ENCODE peak calls at places on chromosomes 2 and 18, in six cellular contexts. Y, C, F, D, J and E are unnamed samples.

GRCh38 chr2:221571391-221572179 is 519 bp downstream of the EPHA4 start:
- DNase-seq in Y (peak), C (peak), F (peak), D (peak), J (peak), E (no peak)

GRCh38 chr2:159072795-159073194 is 104.4 kb downstream of the TANC1 start:
- DNase-seq in F (no peak), D (peak), Y (peak), J (peak), C (peak), E (no peak)

GRCh38 chr2:42421601-42422252 is 60.7 kb upstream of the COX7A2L start:
- DNase-seq in F (no peak), C (peak), Y (peak), D (peak), J (peak), E (peak)

GRCh38 chr2:4134881-4135565 is 431.6 kb downstream of the DCDC2C start:
- DNase-seq in C (no peak), J (no peak), Y (no peak), F (no peak), D (no peak), E (no peak)

GRCh38 chr2:136025057-136025973 is 39.9 kb upstream of the DARS1 start:
- DNase-seq in D (peak), C (peak), Y (peak), J (peak), F (peak), E (no peak)

GRCh38 chr2:133972786-133973185 is 281.1 kb upstream of the MGAT5 start:
- DNase-seq in F (no peak), J (peak), Y (peak), C (peak), D (no peak), E (no peak)

GRCh38 chr2:16626497-16626896 is 39.1 kb downstream of the CYRIA start:
- DNase-seq in Y (no peak), C (peak), J (peak), F (no peak), D (peak), E (peak)

GRCh38 chr18:4544131-4544530 is 89.0 kb upstream of the DLGAP1 start:
- DNase-seq in J (no peak), F (no peak), Y (no peak), C (no peak), D (no peak), E (peak)

GRCh38 chr2:20513946-20514345 is 67.1 kb downstream of the RHOB start:
- DNase-seq in F (no peak), J (no peak), C (no peak), D (no peak), Y (no peak), E (no peak)

GRCh38 chr2:69059731-69060290 is 46.8 kb downstream of the ANTXR1 start:
- DNase-seq in Y (peak), F (no peak), J (no peak), D (no peak), C (peak), E (no peak)

GRCh38 chr18:64993695-64994094 is 757.1 kb upstream of the CDH7 start:
- DNase-seq in Y (no peak), F (no peak), J (no peak), D (no peak), C (no peak), E (no peak)

GRCh38 chr18:55510809-55511208 is 77.2 kb downstream of the TCF4 start:
- DNase-seq in C (peak), D (peak), F (peak), J (peak), Y (peak), E (no peak)

GRCh38 chr2:20536619-20537422 is 89.9 kb downstream of the RHOB start:
- DNase-seq in C (no peak), J (no peak), D (no peak), Y (no peak), F (no peak), E (no peak)

GRCh38 chr2:20225294-20226151 is 593 bp upstream of the SDC1 start:
- DNase-seq in Y (peak), J (peak), D (peak), F (peak), C (peak), E (peak)

GRCh38 chr18:77650799-77651385 is 401.2 kb downstream of the GALR1 start:
- DNase-seq in Y (peak), D (peak), F (peak), J (peak), C (peak), E (peak)

GRCh38 chr18:2325933-2326332 is 245.4 kb downstream of the METTL4 start:
- DNase-seq in D (no peak), C (no peak), J (no peak), F (no peak), Y (no peak), E (no peak)

GRCh38 chr18:39685303-39685902 is 2119.8 kb upstream of the CELF4 start:
- DNase-seq in J (no peak), D (no peak), Y (no peak), C (no peak), F (no peak), E (no peak)

GRCh38 chr2:231988179-231988866 is 26.8 kb downstream of the DIS3L2 start:
- DNase-seq in J (no peak), C (peak), D (no peak), F (no peak), Y (peak), E (no peak)

GRCh38 chr2:224083631-224084030 is 44.5 kb upstream of the SERPINE2 start:
- DNase-seq in C (no peak), J (no peak), Y (no peak), D (peak), F (no peak), E (no peak)

GRCh38 chr18:42514522-42514921 is 559.5 kb downstream of the PIK3C3 start:
- DNase-seq in C (peak), Y (no peak), D (peak), F (no peak), J (no peak), E (no peak)

GRCh38 chr18:1057367-1057766 is 152.7 kb downstream of the ADCYAP1 start:
- DNase-seq in C (no peak), J (no peak), Y (no peak), D (no peak), F (no peak), E (no peak)

GRCh38 chr18:34592961-34593382 is 117.1 kb upstream of the DTNA start:
- DNase-seq in Y (peak), J (peak), D (peak), F (peak), C (peak), E (no peak)

GRCh38 chr2:97714084-97714949 is 941 bp downstream of the ZAP70 start:
- DNase-seq in D (no peak), Y (no peak), J (no peak), F (no peak), C (no peak), E (no peak)
- H3K4me3 ChIP-seq in D (no peak), Y (no peak), J (no peak), F (no peak), C (no peak), E (no peak)

GRCh38 chr2:12167525-12168317 is 421.3 kb downstream of the LPIN1 start:
- DNase-seq in C (no peak), D (no peak), F (no peak), Y (no peak), J (no peak), E (peak)

GRCh38 chr2:12170151-12170550 is 423.7 kb downstream of the LPIN1 start:
- DNase-seq in F (no peak), Y (no peak), J (no peak), C (no peak), D (peak), E (no peak)

GRCh38 chr2:12169060-12169406 is 422.6 kb downstream of the LPIN1 start:
- DNase-seq in D (peak), F (no peak), C (peak), Y (peak), J (peak), E (peak)

GRCh38 chr2:12168354-12169059 is 422.1 kb downstream of the LPIN1 start:
- DNase-seq in C (no peak), J (no peak), D (no peak), Y (no peak), F (no peak), E (no peak)

GRCh38 chr2:12169721-12170120 is 423.3 kb downstream of the LPIN1 start:
- DNase-seq in F (peak), J (peak), C (peak), Y (peak), D (peak), E (peak)
- H3K4me3 ChIP-seq in F (no peak), J (no peak), C (no peak), Y (no peak), D (no peak), E (no peak)

GRCh38 chr2:236768393-236769140 is 198.9 kb downstream of the ACKR3 start:
- DNase-seq in Y (no peak), C (peak), J (peak), D (no peak), F (no peak), E (no peak)
- H3K4me3 ChIP-seq in Y (no peak), C (no peak), J (no peak), D (no peak), F (no peak), E (no peak)

DNA sequence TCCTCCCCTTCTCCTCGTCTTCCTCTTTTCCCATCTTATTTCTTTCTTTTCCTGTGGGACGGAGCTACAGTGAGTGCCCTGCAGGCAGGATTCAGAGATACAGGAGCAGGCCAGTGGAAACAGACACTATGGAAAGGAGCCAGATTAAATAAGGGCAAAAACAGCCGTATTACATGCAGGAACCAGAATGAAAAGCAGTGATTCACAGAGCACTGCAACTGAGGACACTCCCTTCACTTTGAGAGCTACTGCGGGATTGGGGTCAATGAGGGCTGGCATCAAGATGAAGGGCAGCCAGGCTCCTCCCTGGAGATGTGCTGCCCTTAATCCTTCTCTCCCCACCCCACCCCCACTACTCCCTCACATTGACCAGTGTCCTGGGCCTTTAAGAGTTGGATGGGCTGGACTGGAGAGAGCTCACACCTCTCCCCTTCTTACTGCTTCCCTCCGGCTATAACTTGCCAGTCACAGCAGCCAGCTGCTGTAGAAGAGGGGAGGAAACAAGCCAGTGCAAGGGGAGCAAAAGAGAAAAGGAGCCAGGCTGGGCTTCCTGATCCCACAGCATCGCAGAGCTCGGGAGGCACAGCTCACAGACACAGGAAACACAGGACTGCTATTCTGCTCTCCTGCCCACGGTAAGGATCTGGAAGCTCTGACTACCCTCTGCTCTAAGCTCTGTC is at the start of gene PLCD4:
- DNase-seq in Y (peak), C (peak), D (peak), J (peak), F (peak), E (no peak)
- H3K4me3 ChIP-seq in Y (peak), C (peak), D (peak), J (peak), F (no peak), E (no peak)

GRCh38 chr2:132407767-132408166 is 8.8 kb upstream of the GPR39 start:
- DNase-seq in C (no peak), F (no peak), D (no peak), J (no peak), Y (no peak), E (no peak)
- H3K4me3 ChIP-seq in C (no peak), F (no peak), D (no peak), J (no peak), Y (no peak), E (no peak)

GRCh38 chr2:235543126-235543750 is 49.4 kb downstream of the AGAP1 start:
- DNase-seq in J (no peak), D (no peak), C (peak), F (no peak), Y (no peak), E (no peak)

GRCh38 chr2:235542728-235543125 is 48.9 kb downstream of the AGAP1 start:
- DNase-seq in C (no peak), F (no peak), Y (no peak), D (no peak), J (no peak), E (no peak)

GRCh38 chr2:235541016-235541415 is 47.2 kb downstream of the AGAP1 start:
- DNase-seq in D (no peak), C (no peak), J (no peak), F (no peak), Y (no peak), E (no peak)

GRCh38 chr2:235543851-235544686 is 50.2 kb downstream of the AGAP1 start:
- DNase-seq in D (no peak), F (no peak), C (no peak), Y (no peak), J (no peak), E (no peak)

GRCh38 chr2:235541838-235542549 is 48.2 kb downstream of the AGAP1 start:
- DNase-seq in F (no peak), D (no peak), C (no peak), J (no peak), Y (no peak), E (no peak)
- H3K4me3 ChIP-seq in F (no peak), D (no peak), C (no peak), J (no peak), Y (no peak), E (no peak)

GRCh38 chr2:11541693-11542274 is 7.9 kb downstream of the GREB1 start:
- DNase-seq in J (no peak), D (no peak), Y (no peak), F (no peak), C (no peak), E (peak)

GRCh38 chr2:11540996-11541692 is 7.3 kb downstream of the GREB1 start:
- DNase-seq in C (no peak), J (no peak), D (no peak), Y (no peak), F (no peak), E (no peak)

GRCh38 chr2:11540148-11540995 is 6.5 kb downstream of the GREB1 start:
- DNase-seq in F (no peak), J (no peak), Y (peak), D (no peak), C (no peak), E (no peak)

GRCh38 chr2:11537951-11538350 is 4.1 kb downstream of the GREB1 start:
- DNase-seq in D (no peak), Y (no peak), C (no peak), J (no peak), F (no peak), E (no peak)

GRCh38 chr2:11539317-11540147 is 5.7 kb downstream of the GREB1 start:
- DNase-seq in J (peak), Y (peak), D (no peak), C (peak), F (no peak), E (peak)
- H3K4me3 ChIP-seq in J (no peak), Y (no peak), D (no peak), C (no peak), F (no peak), E (no peak)

GRCh38 chr2:95346236-95346737 is 49.1 kb downstream of the KCNIP3 start:
- DNase-seq in C (peak), D (no peak), Y (peak), J (peak), F (peak), E (peak)
- H3K4me3 ChIP-seq in C (peak), D (peak), Y (peak), J (peak), F (no peak), E (no peak)